ENCODE peak calls at places on chromosome 2, in four cellular contexts. X is NCI-H345; B is CD4-positive, CD25-positive, alpha-beta regulatory T cell; R is HFF-Myc. U is an unnamed sample.
A peak's percentile ranks its signal among the peaks of the same experiment; 100 is the strongest.

GRCh38 chr2:39623916-39624315 is 41.8 kb upstream of the TMEM178A start:
- DNase-seq in R (no peak), B (no peak), X (peak; percentile 65), U (no peak)

GRCh38 chr2:27441226-27441926 is 805 bp upstream of the KRTCAP3 start:
- DNase-seq in R (no peak), X (no peak), B (no peak), U (no peak)

GRCh38 chr2:22867921-22868320 is 517.1 kb upstream of the KLHL29 start:
- DNase-seq in B (no peak), X (no peak), R (no peak), U (no peak)

GRCh38 chr2:241066893-241067341 is 35.2 kb downstream of the MTERF4 start:
- DNase-seq in B (no peak), R (no peak), X (no peak), U (no peak)

GRCh38 chr2:208489687-208490086 is 83.1 kb downstream of the PTH2R start:
- DNase-seq in X (peak; percentile 95), R (no peak), B (no peak), U (peak; percentile 95)

GRCh38 chr2:160242863-160243552 is 42.9 kb upstream of the ITGB6 start:
- DNase-seq in B (no peak), R (no peak), X (no peak), U (peak; percentile 12)

GRCh38 chr2:231932711-231932970 is 6.4 kb upstream of the NPPC start:
- DNase-seq in R (no peak), B (no peak), X (no peak), U (no peak)

GRCh38 chr2:2192385-2192957 is 138.6 kb downstream of the MYT1L start:
- DNase-seq in X (peak; percentile 77), R (no peak), B (no peak), U (no peak)

GRCh38 chr2:233141888-233142287 is 81.7 kb downstream of the INPP5D start:
- DNase-seq in X (no peak), R (no peak), B (peak; percentile 78), U (no peak)

GRCh38 chr2:12556762-12557161 is 160.0 kb upstream of the TRIB2 start:
- DNase-seq in X (no peak), R (no peak), B (peak; percentile 57), U (no peak)

GRCh38 chr2:173412628-173413027 is 58.0 kb downstream of the CDCA7 start:
- DNase-seq in B (no peak), X (no peak), R (no peak), U (no peak)

GRCh38 chr2:898319-898718 is 52.3 kb upstream of the SNTG2 start:
- DNase-seq in R (no peak), B (no peak), X (no peak), U (no peak)

GRCh38 chr2:12982149-12982584 is 265.4 kb downstream of the TRIB2 start:
- DNase-seq in X (no peak), R (peak; percentile 89), B (no peak), U (peak; percentile 15)

GRCh38 chr2:68231061-68231372 is 21.3 kb downstream of the PPP3R1 start:
- DNase-seq in R (no peak), B (no peak), X (no peak), U (no peak)

GRCh38 chr2:9703085-9703641 is 72.4 kb upstream of the YWHAQ start:
- DNase-seq in B (peak; percentile 83), X (peak; percentile 89), R (peak; percentile 94), U (no peak)

GRCh38 chr2:177983183-177983788 is 89.3 kb downstream of the PDE11A start:
- DNase-seq in X (peak; percentile 60), B (peak; percentile 43), R (peak; percentile 19), U (peak; percentile 88)

GRCh38 chr2:158530829-158531228 is 74.1 kb downstream of the PKP4 start:
- DNase-seq in B (no peak), R (no peak), X (no peak), U (no peak)

GRCh38 chr2:98108110-98108509 is 21.1 kb downstream of the VWA3B start:
- DNase-seq in X (no peak), R (no peak), B (no peak), U (no peak)